ENCODE peak calls at places on chromosomes 5 and 9, in seven cellular contexts. One of them, this sample, is unnamed.

GRCh38 chr5:131986161-131986912 is 25.1 kb downstream of the ACSL6 start:
- DNase-seq in NCI-H748 treated with DMSO at 0.1 percent for 48 hours: no peak
- DNase-seq in activated CD4-positive, alpha-beta T cell treated with anti-CD3 and anti-CD28 coated beads, Interleukin-2, amount 50 U/mL, for 48 hours: no peak
- DNase-seq in CD8-positive, alpha-beta memory T cell: no peak
- DNase-seq in activated naive CD4-positive, alpha-beta T cell: no peak
- DNase-seq in transverse colon: no peak
- DNase-seq in activated CD8-positive, alpha-beta memory T cell treated with anti-CD3 and anti-CD28 coated beads for 24 hours: no peak
- DNase-seq in this sample: no peak

GRCh38 chr9:70135176-70135575 is 91.5 kb downstream of the MAMDC2 start:
- DNase-seq in NCI-H748 treated with DMSO at 0.1 percent for 48 hours: no peak
- DNase-seq in activated CD4-positive, alpha-beta T cell treated with anti-CD3 and anti-CD28 coated beads, Interleukin-2, amount 50 U/mL, for 48 hours: no peak
- DNase-seq in CD8-positive, alpha-beta memory T cell: no peak
- DNase-seq in activated naive CD4-positive, alpha-beta T cell: no peak
- DNase-seq in transverse colon: no peak
- DNase-seq in activated CD8-positive, alpha-beta memory T cell treated with anti-CD3 and anti-CD28 coated beads for 24 hours: no peak
- DNase-seq in this sample: no peak

GRCh38 chr9:101487443-101487855 is 46.2 kb upstream of the RNF20 start:
- DNase-seq in NCI-H748 treated with DMSO at 0.1 percent for 48 hours: no peak
- DNase-seq in activated CD4-positive, alpha-beta T cell treated with anti-CD3 and anti-CD28 coated beads, Interleukin-2, amount 50 U/mL, for 48 hours: no peak
- DNase-seq in CD8-positive, alpha-beta memory T cell: no peak
- DNase-seq in activated naive CD4-positive, alpha-beta T cell: no peak
- DNase-seq in transverse colon: no peak
- DNase-seq in activated CD8-positive, alpha-beta memory T cell treated with anti-CD3 and anti-CD28 coated beads for 24 hours: no peak
- DNase-seq in this sample: no peak

GRCh38 chr5:151615431-151615830 is 24.3 kb upstream of the FAT2 start:
- DNase-seq in NCI-H748 treated with DMSO at 0.1 percent for 48 hours: no peak
- DNase-seq in activated CD4-positive, alpha-beta T cell treated with anti-CD3 and anti-CD28 coated beads, Interleukin-2, amount 50 U/mL, for 48 hours: peak
- DNase-seq in CD8-positive, alpha-beta memory T cell: no peak
- DNase-seq in activated naive CD4-positive, alpha-beta T cell: no peak
- DNase-seq in transverse colon: no peak
- DNase-seq in activated CD8-positive, alpha-beta memory T cell treated with anti-CD3 and anti-CD28 coated beads for 24 hours: no peak
- DNase-seq in this sample: no peak

GRCh38 chr5:115948013-115948605 is 14.2 kb upstream of the LVRN start:
- DNase-seq in NCI-H748 treated with DMSO at 0.1 percent for 48 hours: no peak
- DNase-seq in activated CD4-positive, alpha-beta T cell treated with anti-CD3 and anti-CD28 coated beads, Interleukin-2, amount 50 U/mL, for 48 hours: no peak
- DNase-seq in CD8-positive, alpha-beta memory T cell: no peak
- DNase-seq in activated naive CD4-positive, alpha-beta T cell: no peak
- DNase-seq in transverse colon: no peak
- DNase-seq in activated CD8-positive, alpha-beta memory T cell treated with anti-CD3 and anti-CD28 coated beads for 24 hours: no peak
- DNase-seq in this sample: no peak

GRCh38 chr5:136051486-136052220 is 22.9 kb downstream of the TGFBI start:
- DNase-seq in NCI-H748 treated with DMSO at 0.1 percent for 48 hours: no peak
- DNase-seq in activated CD4-positive, alpha-beta T cell treated with anti-CD3 and anti-CD28 coated beads, Interleukin-2, amount 50 U/mL, for 48 hours: no peak
- DNase-seq in CD8-positive, alpha-beta memory T cell: no peak
- DNase-seq in activated naive CD4-positive, alpha-beta T cell: no peak
- DNase-seq in transverse colon: no peak
- DNase-seq in activated CD8-positive, alpha-beta memory T cell treated with anti-CD3 and anti-CD28 coated beads for 24 hours: no peak
- DNase-seq in this sample: no peak

GRCh38 chr5:19886123-19886921 is 101.7 kb downstream of the CDH18 start:
- DNase-seq in NCI-H748 treated with DMSO at 0.1 percent for 48 hours: peak
- DNase-seq in activated CD4-positive, alpha-beta T cell treated with anti-CD3 and anti-CD28 coated beads, Interleukin-2, amount 50 U/mL, for 48 hours: no peak
- DNase-seq in CD8-positive, alpha-beta memory T cell: no peak
- DNase-seq in activated naive CD4-positive, alpha-beta T cell: no peak
- DNase-seq in transverse colon: no peak
- DNase-seq in activated CD8-positive, alpha-beta memory T cell treated with anti-CD3 and anti-CD28 coated beads for 24 hours: no peak
- DNase-seq in this sample: no peak

GRCh38 chr5:97087138-97087537 is 55.3 kb downstream of the LIX1 start:
- DNase-seq in NCI-H748 treated with DMSO at 0.1 percent for 48 hours: no peak
- DNase-seq in activated CD4-positive, alpha-beta T cell treated with anti-CD3 and anti-CD28 coated beads, Interleukin-2, amount 50 U/mL, for 48 hours: no peak
- DNase-seq in CD8-positive, alpha-beta memory T cell: no peak
- DNase-seq in activated naive CD4-positive, alpha-beta T cell: no peak
- DNase-seq in transverse colon: no peak
- DNase-seq in activated CD8-positive, alpha-beta memory T cell treated with anti-CD3 and anti-CD28 coated beads for 24 hours: no peak
- DNase-seq in this sample: no peak

GRCh38 chr5:38023799-38024198 is 184.0 kb upstream of the GDNF start:
- DNase-seq in NCI-H748 treated with DMSO at 0.1 percent for 48 hours: no peak
- DNase-seq in activated CD4-positive, alpha-beta T cell treated with anti-CD3 and anti-CD28 coated beads, Interleukin-2, amount 50 U/mL, for 48 hours: no peak
- DNase-seq in CD8-positive, alpha-beta memory T cell: no peak
- DNase-seq in activated naive CD4-positive, alpha-beta T cell: no peak
- DNase-seq in transverse colon: no peak
- DNase-seq in activated CD8-positive, alpha-beta memory T cell treated with anti-CD3 and anti-CD28 coated beads for 24 hours: no peak
- DNase-seq in this sample: no peak

GRCh38 chr9:126407125-126407870 is 80.7 kb downstream of the MVB12B start:
- DNase-seq in NCI-H748 treated with DMSO at 0.1 percent for 48 hours: no peak
- DNase-seq in activated CD4-positive, alpha-beta T cell treated with anti-CD3 and anti-CD28 coated beads, Interleukin-2, amount 50 U/mL, for 48 hours: no peak
- DNase-seq in CD8-positive, alpha-beta memory T cell: no peak
- DNase-seq in activated naive CD4-positive, alpha-beta T cell: no peak
- DNase-seq in transverse colon: no peak
- DNase-seq in activated CD8-positive, alpha-beta memory T cell treated with anti-CD3 and anti-CD28 coated beads for 24 hours: no peak
- DNase-seq in this sample: no peak

GRCh38 chr9:129875687-129876395 is 40.6 kb downstream of the USP20 start:
- DNase-seq in NCI-H748 treated with DMSO at 0.1 percent for 48 hours: no peak
- DNase-seq in activated CD4-positive, alpha-beta T cell treated with anti-CD3 and anti-CD28 coated beads, Interleukin-2, amount 50 U/mL, for 48 hours: no peak
- DNase-seq in CD8-positive, alpha-beta memory T cell: no peak
- DNase-seq in activated naive CD4-positive, alpha-beta T cell: no peak
- DNase-seq in transverse colon: no peak
- DNase-seq in activated CD8-positive, alpha-beta memory T cell treated with anti-CD3 and anti-CD28 coated beads for 24 hours: no peak
- DNase-seq in this sample: no peak

GRCh38 chr5:7396169-7397004 is 449 bp downstream of the ADCY2 start:
- DNase-seq in NCI-H748 treated with DMSO at 0.1 percent for 48 hours: peak
- DNase-seq in activated CD4-positive, alpha-beta T cell treated with anti-CD3 and anti-CD28 coated beads, Interleukin-2, amount 50 U/mL, for 48 hours: no peak
- DNase-seq in CD8-positive, alpha-beta memory T cell: no peak
- DNase-seq in activated naive CD4-positive, alpha-beta T cell: no peak
- DNase-seq in transverse colon: no peak
- DNase-seq in activated CD8-positive, alpha-beta memory T cell treated with anti-CD3 and anti-CD28 coated beads for 24 hours: no peak
- DNase-seq in this sample: peak

This sample was measured in A673.